ENCODE peak calls at places on chromosomes 6 and 20, in four cellular contexts. C is CD8-positive, alpha-beta T cell; W is D341Med; N is left ventricle myocardium inferior. P is an unnamed sample.

GRCh38 chr20:34402461-34402860 is 39.4 kb downstream of the ITCH start:
- DNase-seq in C (no peak), W (no peak), N (no peak), P (no peak)

GRCh38 chr20:32973077-32973717 is 31.0 kb downstream of the SUN5 start:
- DNase-seq in C (no peak), W (no peak), N (no peak), P (no peak)

GRCh38 chr20:48945840-48946514 is 24.5 kb downstream of the ARFGEF2 start:
- DNase-seq in C (no peak), W (no peak), N (no peak), P (no peak)

GRCh38 chr6:118985123-118985830 is 50.3 kb upstream of the MCM9 start:
- DNase-seq in C (no peak), W (peak; percentile 64), N (no peak), P (no peak)

GRCh38 chr6:30752164-30752927 is 8.0 kb upstream of the IER3 start:
- DNase-seq in C (no peak), W (no peak), N (peak; percentile 91), P (no peak)

GRCh38 chr20:12113468-12114371 is 196.0 kb downstream of the BTBD3 start:
- DNase-seq in C (no peak), W (no peak), N (no peak), P (no peak)

GRCh38 chr6:80625405-80625804 is 518.9 kb downstream of the BCKDHB start:
- DNase-seq in C (no peak), W (no peak), N (no peak), P (no peak)

GRCh38 chr20:18738055-18738454 is 75.5 kb upstream of the SCP2D1 start:
- DNase-seq in C (no peak), W (no peak), N (no peak), P (no peak)

GRCh38 chr20:51087306-51087705 is 64.4 kb upstream of the KCNG1 start:
- DNase-seq in C (no peak), W (no peak), N (no peak), P (no peak)

GRCh38 chr6:105326838-105327745 is 75.8 kb downstream of the PREP start:
- DNase-seq in C (no peak), W (no peak), N (no peak), P (no peak)

GRCh38 chr20:64055893-64056638 is 6.6 kb upstream of the SOX18 start:
- DNase-seq in C (no peak), W (no peak), N (peak; percentile 75), P (no peak)

GRCh38 chr20:64101731-64102621 is 5.4 kb downstream of the NPBWR2 start:
- DNase-seq in C (peak; percentile 69), W (peak; percentile 97), N (peak; percentile 33), P (peak; percentile 71)

GRCh38 chr6:82646231-82646615 is 282.6 kb downstream of the TPBG start:
- DNase-seq in C (no peak), W (no peak), N (no peak), P (no peak)

GRCh38 chr6:80976336-80976735 is 776.1 kb downstream of the TENT5A start:
- DNase-seq in C (no peak), W (no peak), N (no peak), P (no peak)

GRCh38 chr20:62335532-62335931 is 31.6 kb downstream of the LAMA5 start:
- DNase-seq in C (no peak), W (no peak), N (no peak), P (no peak)

GRCh38 chr20:16804793-16805187 is 56.6 kb downstream of the OTOR start:
- DNase-seq in C (no peak), W (no peak), N (no peak), P (no peak)